ENCODE peak calls at places on chromosomes 11 and 22, in nine cellular contexts. M, X, P, S, C, L, H, T and F are unnamed samples.

GRCh38 chr11:61917357-61918109 is at the start of gene RAB3IL1:
- DNase-seq in M (peak), H (peak), C (no peak), X (peak), P (peak), L (no peak), S (no peak), T (no peak), F (no peak)

GRCh38 chr22:39179401-39179827 is 26.9 kb upstream of the CBX7 start:
- DNase-seq in C (no peak), X (no peak), S (no peak), P (no peak), L (peak), M (no peak), H (no peak), T (no peak), F (no peak)

GRCh38 chr11:66146940-66147339 is 76.9 kb downstream of the PACS1 start:
- DNase-seq in H (no peak), T (no peak), S (no peak), C (no peak), M (no peak), X (no peak), P (no peak), L (no peak), F (no peak)

GRCh38 chr11:118870396-118871343 is 13.0 kb upstream of the CXCR5 start:
- DNase-seq in C (no peak), L (peak), S (peak), T (no peak), H (peak), M (no peak), P (peak), X (peak), F (no peak)

GRCh38 chr22:45335854-45336492 is 26.2 kb downstream of the FAM118A start:
- DNase-seq in M (no peak), X (no peak), H (no peak), C (no peak), S (no peak), T (no peak), L (no peak), P (no peak), F (no peak)

GRCh38 chr22:23552573-23552972 is 27.5 kb downstream of the IGLL1 start:
- DNase-seq in P (no peak), C (no peak), T (no peak), M (no peak), H (no peak), X (no peak), L (no peak), S (no peak), F (no peak)

GRCh38 chr22:20401376-20402020 is 7.5 kb downstream of the ZNF74 start:
- DNase-seq in T (no peak), P (no peak), L (peak), X (no peak), M (no peak), H (no peak), S (no peak), C (no peak), F (no peak)

GRCh38 chr22:22593964-22594656 is 35.0 kb upstream of the PRAME start:
- DNase-seq in S (peak), C (no peak), X (peak), M (peak), T (peak), L (no peak), P (peak), H (peak), F (no peak)

GRCh38 chr11:44178381-44178780 is 82.9 kb downstream of the EXT2 start:
- DNase-seq in H (no peak), X (no peak), C (no peak), L (no peak), M (no peak), S (peak), P (peak), T (no peak), F (no peak)

GRCh38 chr11:2122222-2122906 is 16.8 kb downstream of the IGF2 start:
- DNase-seq in X (no peak), M (no peak), L (no peak), H (no peak), P (peak), S (no peak), C (no peak), T (no peak), F (no peak)

GRCh38 chr22:24424001-24424900 is 3.1 kb upstream of the ADORA2A start:
- DNase-seq in T (peak), M (no peak), X (no peak), P (peak), C (no peak), L (no peak), S (no peak), H (no peak), F (no peak)

GRCh38 chr11:66882540-66882939 is 25.7 kb downstream of the LRFN4 start:
- DNase-seq in L (no peak), P (no peak), S (no peak), X (no peak), T (no peak), C (no peak), M (no peak), H (no peak), F (no peak)